ENCODE peak calls at places on chromosome 13, in nine cellular contexts. Y, C, I, D, O, X, H, B and E are unnamed samples.

GRCh38 chr13:28000567-28000966 is 12.1 kb upstream of the URAD start:
- DNase-seq in B (no peak), D (no peak), X (no peak), Y (no peak), I (no peak), C (no peak), O (no peak), H (no peak), E (no peak)

GRCh38 chr13:80132741-80133601 is 208.0 kb downstream of the SPRY2 start:
- DNase-seq in O (peak; percentile 77), H (peak; percentile 24), X (peak; percentile 86), I (peak; percentile 18), C (peak; percentile 96), Y (peak; percentile 88), D (peak; percentile 81), B (no peak), E (peak; percentile 89)

GRCh38 chr13:46213242-46213641 is 1.5 kb downstream of the LRRC63 start:
- DNase-seq in D (no peak), Y (no peak), O (no peak), C (no peak), I (no peak), H (no peak), B (no peak), X (no peak), E (no peak)

GRCh38 chr13:113905942-113906341 is 42.1 kb upstream of the GAS6 start:
- DNase-seq in B (no peak), O (no peak), X (no peak), Y (no peak), I (no peak), H (no peak), D (no peak), C (no peak), E (no peak)

GRCh38 chr13:29918845-29919244 is 68.4 kb upstream of the UBL3 start:
- DNase-seq in I (no peak), C (no peak), X (no peak), Y (peak; percentile 75), B (no peak), H (peak; percentile 77), D (no peak), O (no peak), E (no peak)

GRCh38 chr13:41111454-41111853 is 21.1 kb downstream of the KBTBD6 start:
- DNase-seq in H (no peak), X (no peak), Y (peak; percentile 41), O (no peak), C (no peak), I (no peak), D (no peak), B (no peak), E (no peak)

GRCh38 chr13:28473044-28473443 is 21.9 kb downstream of the FLT1 start:
- DNase-seq in D (no peak), I (no peak), O (no peak), B (no peak), X (no peak), H (no peak), C (no peak), Y (no peak), E (no peak)

GRCh38 chr13:23651439-23651838 is 81.2 kb downstream of the TNFRSF19 start:
- DNase-seq in I (no peak), O (no peak), D (no peak), Y (no peak), H (no peak), C (no peak), X (no peak), B (no peak), E (no peak)

GRCh38 chr13:38718374-38718773 is 31.5 kb downstream of the FREM2 start:
- DNase-seq in Y (no peak), C (no peak), X (no peak), O (no peak), D (no peak), H (no peak), B (no peak), I (no peak), E (no peak)

GRCh38 chr13:60028021-60028420 is 135.7 kb downstream of the DIAPH3 start:
- DNase-seq in B (no peak), C (no peak), X (no peak), D (no peak), H (no peak), O (no peak), I (no peak), Y (no peak), E (no peak)

GRCh38 chr13:51822106-51822840 is 18.3 kb upstream of the DHRS12 start:
- DNase-seq in Y (no peak), O (no peak), B (no peak), I (no peak), H (no peak), X (no peak), C (no peak), D (no peak), E (no peak)

GRCh38 chr13:45361596-45362206 is 20.7 kb upstream of the TPT1 start:
- DNase-seq in Y (peak; percentile 38), O (no peak), X (no peak), D (no peak), C (no peak), H (no peak), I (peak; percentile 19), B (no peak), E (no peak)

GRCh38 chr13:106286811-106287210 is 248.7 kb downstream of the EFNB2 start:
- DNase-seq in O (no peak), C (no peak), B (no peak), I (no peak), X (no peak), D (no peak), Y (no peak), H (no peak), E (no peak)

GRCh38 chr13:37656247-37656940 is 57.8 kb upstream of the POSTN start:
- DNase-seq in Y (peak; percentile 95), D (no peak), I (peak; percentile 75), X (peak; percentile 65), B (no peak), O (no peak), C (no peak), H (peak; percentile 62), E (no peak)

GRCh38 chr13:111929036-111929616 is 137.8 kb upstream of the SOX1 start:
- DNase-seq in O (no peak), Y (no peak), H (no peak), D (no peak), X (no peak), B (no peak), C (peak; percentile 14), I (no peak), E (no peak)

GRCh38 chr13:23146811-23147245 is 34.0 kb upstream of the SGCG start:
- DNase-seq in I (no peak), C (no peak), D (no peak), X (no peak), O (no peak), B (no peak), Y (no peak), H (no peak), E (no peak)

GRCh38 chr13:32381539-32381938 is 46.4 kb downstream of the N4BP2L1 start:
- DNase-seq in Y (peak; percentile 63), O (no peak), X (no peak), H (peak; percentile 27), I (no peak), B (peak; percentile 18), D (peak; percentile 30), C (no peak), E (peak; percentile 8)

GRCh38 chr13:109427695-109428094 is 358.7 kb downstream of the IRS2 start:
- DNase-seq in X (no peak), D (no peak), C (no peak), I (no peak), O (no peak), Y (no peak), B (no peak), H (no peak), E (no peak)

GRCh38 chr13:72726721-72727416 is 560 bp downstream of the MZT1 start:
- DNase-seq in X (peak; percentile 66), H (peak; percentile 12), B (no peak), Y (no peak), I (no peak), O (peak; percentile 23), C (peak; percentile 58), D (peak; percentile 21), E (peak; percentile 75)